ENCODE peak calls at places on chromosome 7, in ten cellular contexts. One of them, this sample, is unnamed.

GRCh38 chr7:4739528-4739992 is 35.9 kb upstream of the AP5Z1 start:
- DNase-seq in lung microvascular endothelial cell: peak
- DNase-seq in renal cortical epithelial cell: peak
- DNase-seq in DMS153: peak
- DNase-seq in SHP77: peak
- DNase-seq in Right ventricle myocardium superior: peak
- DNase-seq in naive thymus-derived CD8-positive, alpha-beta T cell: peak
- DNase-seq in HT-29: no peak
- DNase-seq in effector memory CD4-positive, alpha-beta T cell: peak
- DNase-seq in iris pigment epithelial cell: peak
- DNase-seq in this sample: no peak

GRCh38 chr7:91609525-91609924 is 271.0 kb downstream of the MTERF1 start:
- DNase-seq in renal cortical epithelial cell: no peak
- DNase-seq in HT-29: no peak
- DNase-seq in SHP77: no peak
- DNase-seq in Right ventricle myocardium superior: no peak
- DNase-seq in effector memory CD4-positive, alpha-beta T cell: no peak
- DNase-seq in DMS153: no peak
- DNase-seq in iris pigment epithelial cell: no peak
- DNase-seq in lung microvascular endothelial cell: no peak
- DNase-seq in naive thymus-derived CD8-positive, alpha-beta T cell: no peak
- DNase-seq in this sample: no peak

GRCh38 chr7:25951414-25952276 is 200.4 kb upstream of the NFE2L3 start:
- DNase-seq in SHP77: peak
- DNase-seq in lung microvascular endothelial cell: no peak
- DNase-seq in HT-29: peak
- DNase-seq in effector memory CD4-positive, alpha-beta T cell: no peak
- DNase-seq in naive thymus-derived CD8-positive, alpha-beta T cell: no peak
- DNase-seq in DMS153: peak
- DNase-seq in renal cortical epithelial cell: no peak
- DNase-seq in Right ventricle myocardium superior: no peak
- DNase-seq in iris pigment epithelial cell: no peak
- DNase-seq in this sample: no peak

GRCh38 chr7:130352335-130353074 is 7.9 kb downstream of the CPA5 start:
- DNase-seq in iris pigment epithelial cell: peak
- DNase-seq in SHP77: no peak
- DNase-seq in naive thymus-derived CD8-positive, alpha-beta T cell: no peak
- DNase-seq in lung microvascular endothelial cell: peak
- DNase-seq in HT-29: no peak
- DNase-seq in Right ventricle myocardium superior: no peak
- DNase-seq in effector memory CD4-positive, alpha-beta T cell: no peak
- DNase-seq in DMS153: peak
- DNase-seq in renal cortical epithelial cell: peak
- DNase-seq in this sample: peak

GRCh38 chr7:871900-872537 is 4.3 kb upstream of the GET4 start:
- DNase-seq in renal cortical epithelial cell: no peak
- DNase-seq in DMS153: no peak
- DNase-seq in lung microvascular endothelial cell: peak
- DNase-seq in naive thymus-derived CD8-positive, alpha-beta T cell: no peak
- DNase-seq in SHP77: no peak
- DNase-seq in Right ventricle myocardium superior: peak
- DNase-seq in iris pigment epithelial cell: no peak
- DNase-seq in HT-29: no peak
- DNase-seq in effector memory CD4-positive, alpha-beta T cell: no peak
- DNase-seq in this sample: no peak

GRCh38 chr7:15041226-15041625 is 138.7 kb upstream of the DGKB start:
- DNase-seq in renal cortical epithelial cell: no peak
- DNase-seq in iris pigment epithelial cell: peak
- DNase-seq in naive thymus-derived CD8-positive, alpha-beta T cell: no peak
- DNase-seq in DMS153: no peak
- DNase-seq in Right ventricle myocardium superior: no peak
- DNase-seq in lung microvascular endothelial cell: no peak
- DNase-seq in effector memory CD4-positive, alpha-beta T cell: no peak
- DNase-seq in HT-29: no peak
- DNase-seq in SHP77: no peak
- DNase-seq in this sample: no peak

GRCh38 chr7:50502947-50503346 is 52.8 kb upstream of the FIGNL1 start:
- DNase-seq in Right ventricle myocardium superior: peak
- DNase-seq in effector memory CD4-positive, alpha-beta T cell: no peak
- DNase-seq in DMS153: no peak
- DNase-seq in SHP77: no peak
- DNase-seq in renal cortical epithelial cell: peak
- DNase-seq in lung microvascular endothelial cell: no peak
- DNase-seq in iris pigment epithelial cell: peak
- DNase-seq in HT-29: no peak
- DNase-seq in naive thymus-derived CD8-positive, alpha-beta T cell: no peak
- DNase-seq in this sample: no peak

GRCh38 chr7:1232103-1232466 is 587 bp upstream of the UNCX start:
- DNase-seq in renal cortical epithelial cell: no peak
- DNase-seq in lung microvascular endothelial cell: no peak
- DNase-seq in SHP77: no peak
- DNase-seq in Right ventricle myocardium superior: no peak
- DNase-seq in DMS153: no peak
- DNase-seq in HT-29: no peak
- DNase-seq in effector memory CD4-positive, alpha-beta T cell: no peak
- DNase-seq in naive thymus-derived CD8-positive, alpha-beta T cell: no peak
- DNase-seq in iris pigment epithelial cell: no peak
- DNase-seq in this sample: no peak

GRCh38 chr7:139680676-139681462 is 96.9 kb downstream of the HIPK2 start:
- DNase-seq in DMS153: peak
- DNase-seq in SHP77: peak
- DNase-seq in Right ventricle myocardium superior: peak
- DNase-seq in lung microvascular endothelial cell: peak
- DNase-seq in iris pigment epithelial cell: peak
- DNase-seq in renal cortical epithelial cell: peak
- DNase-seq in naive thymus-derived CD8-positive, alpha-beta T cell: no peak
- DNase-seq in HT-29: no peak
- DNase-seq in effector memory CD4-positive, alpha-beta T cell: peak
- DNase-seq in this sample: peak

GRCh38 chr7:43944286-43944685 is 18.1 kb downstream of the UBE2D4 start:
- DNase-seq in renal cortical epithelial cell: no peak
- DNase-seq in Right ventricle myocardium superior: no peak
- DNase-seq in HT-29: no peak
- DNase-seq in naive thymus-derived CD8-positive, alpha-beta T cell: no peak
- DNase-seq in effector memory CD4-positive, alpha-beta T cell: no peak
- DNase-seq in lung microvascular endothelial cell: no peak
- DNase-seq in SHP77: no peak
- DNase-seq in iris pigment epithelial cell: no peak
- DNase-seq in DMS153: no peak
- DNase-seq in this sample: no peak

GRCh38 chr7:132581431-132581830 is 5.2 kb upstream of the PLXNA4 start:
- DNase-seq in lung microvascular endothelial cell: no peak
- DNase-seq in effector memory CD4-positive, alpha-beta T cell: no peak
- DNase-seq in DMS153: no peak
- DNase-seq in renal cortical epithelial cell: no peak
- DNase-seq in SHP77: no peak
- DNase-seq in HT-29: no peak
- DNase-seq in naive thymus-derived CD8-positive, alpha-beta T cell: no peak
- DNase-seq in Right ventricle myocardium superior: no peak
- DNase-seq in iris pigment epithelial cell: no peak
- DNase-seq in this sample: no peak

GRCh38 chr7:35787925-35788324 is 12.9 kb upstream of the SEPTIN7 start:
- DNase-seq in HT-29: no peak
- DNase-seq in iris pigment epithelial cell: no peak
- DNase-seq in SHP77: no peak
- DNase-seq in DMS153: no peak
- DNase-seq in Right ventricle myocardium superior: no peak
- DNase-seq in effector memory CD4-positive, alpha-beta T cell: no peak
- DNase-seq in lung microvascular endothelial cell: no peak
- DNase-seq in renal cortical epithelial cell: no peak
- DNase-seq in naive thymus-derived CD8-positive, alpha-beta T cell: no peak
- DNase-seq in this sample: no peak

GRCh38 chr7:47461161-47461560 is 120.8 kb downstream of the TNS3 start:
- DNase-seq in DMS153: no peak
- DNase-seq in SHP77: peak
- DNase-seq in lung microvascular endothelial cell: peak
- DNase-seq in renal cortical epithelial cell: no peak
- DNase-seq in naive thymus-derived CD8-positive, alpha-beta T cell: no peak
- DNase-seq in effector memory CD4-positive, alpha-beta T cell: no peak
- DNase-seq in iris pigment epithelial cell: peak
- DNase-seq in Right ventricle myocardium superior: peak
- DNase-seq in HT-29: no peak
- DNase-seq in this sample: peak

GRCh38 chr7:139697031-139697430 is 80.8 kb downstream of the HIPK2 start:
- DNase-seq in iris pigment epithelial cell: no peak
- DNase-seq in renal cortical epithelial cell: no peak
- DNase-seq in HT-29: no peak
- DNase-seq in Right ventricle myocardium superior: no peak
- DNase-seq in naive thymus-derived CD8-positive, alpha-beta T cell: no peak
- DNase-seq in lung microvascular endothelial cell: no peak
- DNase-seq in DMS153: peak
- DNase-seq in effector memory CD4-positive, alpha-beta T cell: no peak
- DNase-seq in SHP77: peak
- DNase-seq in this sample: no peak

GRCh38 chr7:102279537-102280400 is 6.9 kb upstream of the SH2B2 start:
- DNase-seq in HT-29: peak
- DNase-seq in iris pigment epithelial cell: peak
- DNase-seq in effector memory CD4-positive, alpha-beta T cell: peak
- DNase-seq in renal cortical epithelial cell: no peak
- DNase-seq in Right ventricle myocardium superior: peak
- DNase-seq in DMS153: peak
- DNase-seq in naive thymus-derived CD8-positive, alpha-beta T cell: peak
- DNase-seq in lung microvascular endothelial cell: peak
- DNase-seq in SHP77: peak
- DNase-seq in this sample: peak

GRCh38 chr7:155700847-155701246 is 56.4 kb downstream of the RBM33 start:
- DNase-seq in DMS153: no peak
- DNase-seq in effector memory CD4-positive, alpha-beta T cell: no peak
- DNase-seq in renal cortical epithelial cell: no peak
- DNase-seq in Right ventricle myocardium superior: no peak
- DNase-seq in SHP77: no peak
- DNase-seq in iris pigment epithelial cell: no peak
- DNase-seq in lung microvascular endothelial cell: no peak
- DNase-seq in naive thymus-derived CD8-positive, alpha-beta T cell: no peak
- DNase-seq in HT-29: no peak
- DNase-seq in this sample: no peak